ENCODE peak calls at places on chromosomes 12 and 14, in six cellular contexts. One of them, this sample, is unnamed.

GRCh38 chr14:49546766-49547165 is 39.4 kb downstream of the RPS29 start:
- DNase-seq in Panc1: no peak
- DNase-seq in A549: no peak
- DNase-seq in esophagus muscularis mucosa: no peak
- DNase-seq in H9: no peak
- DNase-seq in CD4-positive, CD25-positive, alpha-beta regulatory T cell: no peak
- DNase-seq in this sample: no peak

GRCh38 chr14:44567997-44568396 is 60.9 kb upstream of the FSCB start:
- DNase-seq in Panc1: no peak
- DNase-seq in A549: no peak
- DNase-seq in esophagus muscularis mucosa: no peak
- DNase-seq in H9: no peak
- DNase-seq in CD4-positive, CD25-positive, alpha-beta regulatory T cell: no peak
- DNase-seq in this sample: no peak

GRCh38 chr12:115599251-115599811 is 678.2 kb downstream of the MED13L start:
- DNase-seq in Panc1: no peak
- DNase-seq in A549: no peak
- DNase-seq in esophagus muscularis mucosa: no peak
- DNase-seq in H9: peak; percentile 42
- DNase-seq in CD4-positive, CD25-positive, alpha-beta regulatory T cell: no peak
- DNase-seq in this sample: peak; percentile 47

GRCh38 chr12:92879698-92880322 is 49.3 kb downstream of the EEA1 start:
- DNase-seq in Panc1: no peak
- DNase-seq in A549: no peak
- DNase-seq in esophagus muscularis mucosa: no peak
- DNase-seq in H9: no peak
- DNase-seq in CD4-positive, CD25-positive, alpha-beta regulatory T cell: no peak
- DNase-seq in this sample: no peak

GRCh38 chr12:14256139-14256538 is 109.3 kb upstream of the ATF7IP start:
- DNase-seq in Panc1: no peak
- DNase-seq in A549: no peak
- DNase-seq in esophagus muscularis mucosa: no peak
- DNase-seq in H9: no peak
- DNase-seq in CD4-positive, CD25-positive, alpha-beta regulatory T cell: peak; percentile 59
- DNase-seq in this sample: no peak

GRCh38 chr12:122790393-122791075 is 16.2 kb downstream of the CCDC62 start:
- DNase-seq in Panc1: no peak
- DNase-seq in A549: no peak
- DNase-seq in esophagus muscularis mucosa: no peak
- DNase-seq in H9: peak; percentile 54
- DNase-seq in CD4-positive, CD25-positive, alpha-beta regulatory T cell: no peak
- DNase-seq in this sample: peak; percentile 44

GRCh38 chr12:127280393-127281275 is 986.3 kb upstream of the TMEM132C start:
- DNase-seq in Panc1: no peak
- DNase-seq in A549: peak; percentile 3
- DNase-seq in esophagus muscularis mucosa: no peak
- DNase-seq in H9: peak; percentile 90
- DNase-seq in CD4-positive, CD25-positive, alpha-beta regulatory T cell: peak; percentile 23
- DNase-seq in this sample: peak; percentile 76

GRCh38 chr14:65502676-65503124 is 90.2 kb downstream of the FUT8 start:
- DNase-seq in Panc1: no peak
- DNase-seq in A549: no peak
- DNase-seq in esophagus muscularis mucosa: no peak
- DNase-seq in H9: no peak
- DNase-seq in CD4-positive, CD25-positive, alpha-beta regulatory T cell: no peak
- DNase-seq in this sample: no peak

GRCh38 chr12:31388713-31389112 is 62.8 kb upstream of the SINHCAF start:
- DNase-seq in Panc1: no peak
- DNase-seq in A549: no peak
- DNase-seq in esophagus muscularis mucosa: no peak
- DNase-seq in H9: no peak
- DNase-seq in CD4-positive, CD25-positive, alpha-beta regulatory T cell: no peak
- DNase-seq in this sample: no peak

GRCh38 chr12:115306380-115306779 is 622.4 kb upstream of the TBX3 start:
- DNase-seq in Panc1: no peak
- DNase-seq in A549: no peak
- DNase-seq in esophagus muscularis mucosa: no peak
- DNase-seq in H9: no peak
- DNase-seq in CD4-positive, CD25-positive, alpha-beta regulatory T cell: no peak
- DNase-seq in this sample: no peak

DNA sequence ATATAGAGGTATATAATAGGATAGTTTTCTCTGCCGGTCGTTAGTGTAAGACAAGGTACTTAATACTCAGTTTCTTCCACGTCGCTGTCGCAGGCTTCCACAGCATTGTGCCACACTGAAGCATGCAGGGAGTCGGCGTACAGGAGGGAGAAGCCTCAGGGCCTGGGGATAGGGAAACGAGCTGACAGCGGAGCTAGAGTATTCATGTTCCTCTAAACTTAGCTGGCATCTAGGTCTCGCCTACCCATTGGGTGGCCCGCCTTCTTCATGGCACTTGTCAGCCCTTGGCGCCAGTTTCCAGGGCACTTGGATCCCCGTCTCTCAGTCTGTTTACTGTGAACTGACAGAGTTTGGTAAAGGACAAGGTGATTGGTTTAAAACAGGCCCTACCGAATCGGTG is 73.6 kb downstream of the GNS start:
- DNase-seq in Panc1: no peak
- DNase-seq in A549: no peak
- DNase-seq in esophagus muscularis mucosa: no peak
- DNase-seq in H9: no peak
- DNase-seq in CD4-positive, CD25-positive, alpha-beta regulatory T cell: no peak
- DNase-seq in this sample: no peak
- H3K4me1 ChIP-seq in Panc1: peaks cover 31% of the 10 kb centered on the region
- H3K4me1 ChIP-seq in A549: peaks cover 32% of the 10 kb centered on the region
- H3K4me1 ChIP-seq in esophagus muscularis mucosa: peaks cover 52% of the 10 kb centered on the region
- H3K4me1 ChIP-seq in H9: peaks cover 10% of the 10 kb centered on the region
- H3K4me1 ChIP-seq in CD4-positive, CD25-positive, alpha-beta regulatory T cell: peaks cover 93% of the 10 kb centered on the region
- H3K4me1 ChIP-seq in this sample: peaks cover 23% of the 10 kb centered on the region

GRCh38 chr14:70601162-70601561 is 707 bp upstream of the MED6 start:
- DNase-seq in Panc1: no peak
- DNase-seq in A549: no peak
- DNase-seq in esophagus muscularis mucosa: no peak
- DNase-seq in H9: no peak
- DNase-seq in CD4-positive, CD25-positive, alpha-beta regulatory T cell: no peak
- DNase-seq in this sample: peak; percentile 16

GRCh38 chr14:70600382-70601157 is at the start of gene MED6:
- DNase-seq in Panc1: peak; percentile 48
- DNase-seq in A549: peak; percentile 78
- DNase-seq in esophagus muscularis mucosa: peak; percentile 96
- DNase-seq in H9: peak; percentile 95
- DNase-seq in CD4-positive, CD25-positive, alpha-beta regulatory T cell: peak; percentile 90
- DNase-seq in this sample: peak; percentile 98

GRCh38 chr14:70602254-70602653 is 1.8 kb upstream of the MED6 start:
- DNase-seq in Panc1: no peak
- DNase-seq in A549: no peak
- DNase-seq in esophagus muscularis mucosa: no peak
- DNase-seq in H9: no peak
- DNase-seq in CD4-positive, CD25-positive, alpha-beta regulatory T cell: no peak
- DNase-seq in this sample: no peak
- H3K4me1 ChIP-seq in Panc1: peaks cover 11% of the 10 kb centered on the region
- H3K4me1 ChIP-seq in A549: peaks cover 14% of the 10 kb centered on the region
- H3K4me1 ChIP-seq in esophagus muscularis mucosa: peaks cover 17% of the 10 kb centered on the region
- H3K4me1 ChIP-seq in H9: no peaks in the 10 kb centered on the region
- H3K4me1 ChIP-seq in CD4-positive, CD25-positive, alpha-beta regulatory T cell: peaks cover 23% of the 10 kb centered on the region
- H3K4me1 ChIP-seq in this sample: peaks cover 6% of the 10 kb centered on the region

DNA sequence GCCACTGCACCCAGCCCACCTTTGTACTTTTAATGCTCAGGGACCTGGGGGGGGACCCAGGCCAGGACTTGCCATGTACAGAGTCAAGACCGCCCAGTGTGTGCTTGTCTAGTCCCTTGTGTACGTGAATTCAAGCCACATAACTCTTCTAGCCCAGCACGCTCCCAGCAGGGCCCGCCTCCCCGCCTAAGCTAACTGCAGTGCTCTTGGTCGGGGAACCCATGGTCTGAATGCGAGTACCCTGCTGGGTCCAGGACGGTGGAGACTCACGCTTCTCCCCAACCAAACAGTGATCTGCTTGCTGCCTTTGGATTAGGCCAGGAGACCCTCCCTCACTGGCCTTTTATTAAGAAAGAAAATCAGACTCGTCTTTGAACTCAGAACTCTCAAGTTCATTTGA is 23.3 kb downstream of the CD9 start:
- DNase-seq in Panc1: no peak
- DNase-seq in A549: no peak
- DNase-seq in esophagus muscularis mucosa: no peak
- DNase-seq in H9: no peak
- DNase-seq in CD4-positive, CD25-positive, alpha-beta regulatory T cell: no peak
- DNase-seq in this sample: no peak
- H3K4me1 ChIP-seq in Panc1: no peaks in the 10 kb centered on the region
- H3K4me1 ChIP-seq in A549: peaks cover 15% of the 10 kb centered on the region
- H3K4me1 ChIP-seq in esophagus muscularis mucosa: peaks cover 100% of the 10 kb centered on the region
- H3K4me1 ChIP-seq in H9: peaks cover 12% of the 10 kb centered on the region
- H3K4me1 ChIP-seq in CD4-positive, CD25-positive, alpha-beta regulatory T cell: no peaks in the 10 kb centered on the region
- H3K4me1 ChIP-seq in this sample: peaks cover 14% of the 10 kb centered on the region

GRCh38 chr12:50248883-50249282 is 34.4 kb downstream of the LIMA1 start:
- DNase-seq in Panc1: no peak
- DNase-seq in A549: no peak
- DNase-seq in esophagus muscularis mucosa: no peak
- DNase-seq in H9: no peak
- DNase-seq in CD4-positive, CD25-positive, alpha-beta regulatory T cell: no peak
- DNase-seq in this sample: no peak

GRCh38 chr12:50249464-50250229 is 33.7 kb downstream of the LIMA1 start:
- DNase-seq in Panc1: no peak
- DNase-seq in A549: no peak
- DNase-seq in esophagus muscularis mucosa: no peak
- DNase-seq in H9: no peak
- DNase-seq in CD4-positive, CD25-positive, alpha-beta regulatory T cell: no peak
- DNase-seq in this sample: peak; percentile 32

GRCh38 chr12:50252977-50253376 is 30.3 kb downstream of the LIMA1 start:
- DNase-seq in Panc1: no peak
- DNase-seq in A549: no peak
- DNase-seq in esophagus muscularis mucosa: no peak
- DNase-seq in H9: no peak
- DNase-seq in CD4-positive, CD25-positive, alpha-beta regulatory T cell: no peak
- DNase-seq in this sample: no peak

GRCh38 chr12:50248406-50248805 is 34.9 kb downstream of the LIMA1 start:
- DNase-seq in Panc1: no peak
- DNase-seq in A549: no peak
- DNase-seq in esophagus muscularis mucosa: no peak
- DNase-seq in H9: no peak
- DNase-seq in CD4-positive, CD25-positive, alpha-beta regulatory T cell: no peak
- DNase-seq in this sample: no peak

DNA sequence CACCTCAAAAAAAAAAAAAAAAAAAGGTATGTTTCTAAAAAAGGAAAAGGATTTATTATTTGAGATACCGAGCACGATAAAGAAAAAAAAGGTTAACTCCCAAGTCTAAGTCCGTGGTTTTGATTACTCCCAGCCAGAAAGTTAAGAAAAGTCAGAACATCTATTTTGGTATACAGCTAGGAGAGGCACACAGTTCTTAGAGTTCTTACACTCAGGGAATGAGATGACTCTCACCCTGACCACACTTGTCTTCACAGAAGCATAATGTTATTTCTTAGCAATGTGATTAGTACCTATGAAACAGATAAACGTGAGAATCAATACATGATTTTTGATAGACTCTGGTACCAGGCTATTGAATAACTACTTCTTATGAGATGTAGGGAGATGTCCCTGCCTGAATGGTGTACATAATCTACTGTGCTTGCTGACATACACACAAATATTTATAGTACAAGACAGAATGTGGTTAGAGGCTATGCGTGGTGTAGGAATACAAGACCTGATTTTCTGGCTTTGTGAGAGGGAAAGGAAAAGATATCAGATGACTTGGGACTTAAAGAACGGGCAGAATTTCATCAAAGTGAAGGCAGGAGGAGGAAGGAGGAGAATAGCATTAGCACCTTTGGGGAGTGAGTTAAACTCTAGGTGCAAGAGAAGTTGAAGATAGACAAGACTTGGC is 31.6 kb downstream of the LIMA1 start:
- DNase-seq in Panc1: no peak
- DNase-seq in A549: no peak
- DNase-seq in esophagus muscularis mucosa: no peak
- DNase-seq in H9: no peak
- DNase-seq in CD4-positive, CD25-positive, alpha-beta regulatory T cell: no peak
- DNase-seq in this sample: no peak
- H3K4me1 ChIP-seq in Panc1: peaks cover 85% of the 10 kb centered on the region
- H3K4me1 ChIP-seq in A549: peaks cover 59% of the 10 kb centered on the region
- H3K4me1 ChIP-seq in esophagus muscularis mucosa: peaks cover 31% of the 10 kb centered on the region
- H3K4me1 ChIP-seq in H9: no peaks in the 10 kb centered on the region
- H3K4me1 ChIP-seq in CD4-positive, CD25-positive, alpha-beta regulatory T cell: no peaks in the 10 kb centered on the region
- H3K4me1 ChIP-seq in this sample: no peaks in the 10 kb centered on the region